ENCODE peak calls at places on chromosome 2, in five cellular contexts. A, Q, B, U and I are unnamed samples.

GRCh38 chr2:40219141-40219540 is 232.7 kb downstream of the SLC8A1 start:
- DNase-seq in A (no peak), Q (no peak), B (no peak), U (no peak), I (no peak)

GRCh38 chr2:103165836-103166235 is 404.0 kb downstream of the TMEM182 start:
- DNase-seq in A (no peak), Q (no peak), B (no peak), U (no peak), I (no peak)

GRCh38 chr2:101030866-101031554 is 28.9 kb downstream of the RPL31 start:
- DNase-seq in A (no peak), Q (no peak), B (no peak), U (no peak), I (no peak)

GRCh38 chr2:69797836-69798465 is 31.5 kb upstream of the GMCL1 start:
- DNase-seq in A (no peak), Q (no peak), B (no peak), U (no peak), I (no peak)

GRCh38 chr2:53422979-53423378 is 344.6 kb upstream of the CHAC2 start:
- DNase-seq in A (peak; percentile 42), Q (peak; percentile 22), B (no peak), U (peak; percentile 43), I (no peak)

GRCh38 chr2:106948550-106948949 is 62.6 kb upstream of the ST6GAL2 start:
- DNase-seq in A (no peak), Q (no peak), B (no peak), U (no peak), I (no peak)

GRCh38 chr2:43142921-43143438 is 83.4 kb downstream of the ZFP36L2 start:
- DNase-seq in A (no peak), Q (no peak), B (no peak), U (no peak), I (no peak)

GRCh38 chr2:64554117-64554516 is 30.0 kb downstream of the AFTPH start:
- DNase-seq in A (no peak), Q (no peak), B (no peak), U (no peak), I (no peak)

GRCh38 chr2:65366595-65367125 is 65.7 kb downstream of the SPRED2 start:
- DNase-seq in A (peak; percentile 98), Q (no peak), B (no peak), U (no peak), I (no peak)

GRCh38 chr2:212227755-212228154 is 310.8 kb downstream of the ERBB4 start:
- DNase-seq in A (peak; percentile 92), Q (peak; percentile 56), B (peak; percentile 43), U (no peak), I (no peak)

GRCh38 chr2:100018312-100018711 is 124.1 kb downstream of the AFF3 start:
- DNase-seq in A (no peak), Q (no peak), B (no peak), U (no peak), I (no peak)

GRCh38 chr2:100016756-100017155 is 125.6 kb downstream of the AFF3 start:
- DNase-seq in A (no peak), Q (no peak), B (no peak), U (no peak), I (no peak)

GRCh38 chr2:100017633-100018032 is 124.8 kb downstream of the AFF3 start:
- DNase-seq in A (no peak), Q (no peak), B (no peak), U (no peak), I (no peak)

GRCh38 chr2:100019499-100019898 is 122.9 kb downstream of the AFF3 start:
- DNase-seq in A (no peak), Q (no peak), B (no peak), U (no peak), I (no peak)

DNA sequence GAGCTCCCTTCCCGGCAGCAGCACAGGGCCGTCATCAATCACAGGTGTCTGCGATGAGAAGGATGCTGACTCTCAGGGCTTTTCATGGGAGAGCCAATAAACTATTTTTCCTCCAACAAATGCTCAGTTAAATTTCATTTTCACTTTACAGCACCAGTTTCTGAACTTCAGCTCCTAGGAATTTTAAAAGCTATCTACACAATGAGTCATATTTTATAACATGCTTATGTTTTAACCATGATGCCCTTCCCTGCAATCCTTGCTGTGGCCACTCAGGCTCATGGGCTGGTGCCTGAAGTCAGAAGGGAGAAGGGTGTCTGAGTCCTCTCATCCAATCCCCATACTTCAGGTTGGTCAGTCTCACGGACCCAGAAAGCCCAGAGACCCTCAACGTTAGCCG is 123.6 kb downstream of the AFF3 start:
- DNase-seq in A (peak; percentile 66), Q (no peak), B (no peak), U (peak; percentile 36), I (no peak)
- H3K27ac ChIP-seq in A (no peak overlapping the region), Q (no peak overlapping the region), B (no peak overlapping the region), U (no peak overlapping the region), I (no peak overlapping the region)

GRCh38 chr2:178056345-178056744 is 16.2 kb downstream of the PDE11A start:
- DNase-seq in A (no peak), Q (no peak), B (no peak), U (no peak), I (no peak)
- H3K27me3 ChIP-seq in A (no peaks in the 10 kb centered on the region), Q (no peaks in the 10 kb centered on the region), B (no peaks in the 10 kb centered on the region), U (no peaks in the 10 kb centered on the region), I (no peaks in the 10 kb centered on the region)

GRCh38 chr2:4110273-4110672 is 406.9 kb downstream of the DCDC2C start:
- DNase-seq in A (no peak), Q (no peak), B (no peak), U (no peak), I (no peak)
- TF ChIP-seq CTCF in A (no peak), Q (no peak), B (no peak), U (no peak), I (peak; percentile 16)

DNA sequence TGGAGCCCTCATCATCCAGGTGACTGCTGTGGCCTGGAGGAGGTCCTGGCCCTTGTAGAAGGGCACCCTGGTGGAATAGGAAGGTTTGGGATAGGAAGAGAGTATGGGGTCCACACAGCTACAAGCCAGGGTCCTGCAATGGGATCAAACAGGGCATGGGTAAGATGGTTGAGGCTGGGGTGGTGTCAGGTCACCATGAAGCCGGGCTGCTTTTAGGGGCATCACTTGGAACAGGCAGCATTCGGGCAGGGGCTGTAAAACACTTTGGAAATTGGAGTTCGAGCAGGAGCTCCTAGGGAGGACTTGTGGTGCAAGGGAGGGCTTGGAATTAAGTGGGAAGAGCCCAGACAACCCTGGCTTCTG is 47.1 kb upstream of the PLB1 start:
- DNase-seq in A (no peak), Q (no peak), B (no peak), U (no peak), I (no peak)
- H3K27ac ChIP-seq in A (peak overlapping the region; percentile 73), Q (no peak overlapping the region), B (no peak overlapping the region), U (no peak overlapping the region), I (peak overlapping the region; percentile 41)

GRCh38 chr2:144511945-144512344 is 8.0 kb downstream of the ZEB2 start:
- DNase-seq in A (no peak), Q (no peak), B (no peak), U (no peak), I (no peak)
- H3K27me3 ChIP-seq in A (no peaks in the 10 kb centered on the region), Q (no peaks in the 10 kb centered on the region), B (no peaks in the 10 kb centered on the region), U (peaks cover 7% of the 10 kb centered on the region), I (peaks cover 6% of the 10 kb centered on the region)

DNA sequence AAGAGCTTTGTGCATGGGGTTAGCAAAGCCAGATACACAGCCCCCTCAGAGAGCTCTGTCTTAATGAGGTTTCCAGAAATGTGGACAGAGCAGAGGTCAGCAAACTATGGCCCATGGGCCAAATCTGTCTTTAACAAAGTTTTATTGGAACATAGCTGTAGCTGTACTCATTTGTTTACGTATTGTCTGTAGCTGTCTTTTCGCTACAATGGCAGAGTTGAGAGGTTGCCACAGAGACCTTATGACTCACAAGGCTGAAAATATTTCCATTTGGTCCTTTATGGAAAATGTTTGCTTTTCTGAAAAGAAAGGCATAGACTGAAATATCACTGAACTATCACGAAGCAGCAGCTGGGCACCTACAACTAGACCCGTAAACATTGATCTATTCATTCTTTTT is 841.8 kb downstream of the SLC4A3 start:
- DNase-seq in A (peak; percentile 57), Q (no peak), B (no peak), U (no peak), I (no peak)
- TF ChIP-seq CTCF in A (no peak), Q (no peak), B (no peak), U (no peak), I (no peak)

GRCh38 chr2:49643149-49643548 is 488.8 kb upstream of the FSHR start:
- DNase-seq in A (no peak), Q (no peak), B (no peak), U (no peak), I (no peak)

GRCh38 chr2:49640630-49641029 is 486.3 kb upstream of the FSHR start:
- DNase-seq in A (no peak), Q (no peak), B (no peak), U (no peak), I (no peak)
- H3K27ac ChIP-seq in A (no peak overlapping the region), Q (no peak overlapping the region), B (no peak overlapping the region), U (no peak overlapping the region), I (no peak overlapping the region)

GRCh38 chr2:136205615-136206014 is 87.7 kb upstream of the CXCR4 start:
- DNase-seq in A (no peak), Q (no peak), B (peak; percentile 37), U (no peak), I (no peak)
- H3K27me3 ChIP-seq in A (no peaks in the 10 kb centered on the region), Q (no peaks in the 10 kb centered on the region), B (no peaks in the 10 kb centered on the region), U (no peaks in the 10 kb centered on the region), I (no peaks in the 10 kb centered on the region)

DNA sequence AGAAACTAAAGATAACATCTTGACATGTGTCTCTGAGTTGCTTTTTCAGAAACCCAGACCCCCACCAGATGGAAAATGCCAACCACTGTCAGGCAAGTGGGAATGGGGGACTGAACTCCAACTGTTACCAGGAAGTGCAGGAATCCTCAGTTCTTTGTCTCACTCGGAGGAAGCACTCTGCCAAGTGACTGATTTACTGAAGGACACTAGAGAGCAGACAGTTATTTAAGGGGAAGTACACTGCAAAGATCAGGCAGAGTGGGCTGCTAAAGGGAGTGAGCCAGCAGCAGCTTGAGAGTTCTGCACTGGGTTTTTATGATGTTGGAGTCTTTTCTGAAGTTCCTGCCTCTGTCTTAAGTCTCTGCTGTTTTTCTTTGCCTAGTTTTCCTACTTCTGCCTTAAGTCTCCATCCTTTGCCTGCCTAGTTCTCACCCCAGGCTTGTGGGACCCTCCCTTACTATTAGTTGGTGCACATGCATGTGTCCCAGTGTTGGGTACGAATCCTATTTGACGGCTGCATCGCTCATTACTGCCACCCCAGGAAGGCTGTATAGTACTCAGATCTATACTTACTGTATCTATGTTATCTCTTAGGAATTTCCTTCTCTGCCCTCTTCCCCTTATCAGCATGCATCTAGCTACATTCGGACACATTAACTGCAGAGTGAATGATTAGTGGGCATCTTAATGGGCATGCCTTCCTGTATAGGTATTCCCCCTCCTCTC is 97.1 kb downstream of the TEX51 start:
- DNase-seq in A (no peak), Q (no peak), B (no peak), U (no peak), I (no peak)
- TF ChIP-seq CTCF in A (peak; percentile 24), Q (no peak), B (no peak), U (no peak), I (no peak)

DNA sequence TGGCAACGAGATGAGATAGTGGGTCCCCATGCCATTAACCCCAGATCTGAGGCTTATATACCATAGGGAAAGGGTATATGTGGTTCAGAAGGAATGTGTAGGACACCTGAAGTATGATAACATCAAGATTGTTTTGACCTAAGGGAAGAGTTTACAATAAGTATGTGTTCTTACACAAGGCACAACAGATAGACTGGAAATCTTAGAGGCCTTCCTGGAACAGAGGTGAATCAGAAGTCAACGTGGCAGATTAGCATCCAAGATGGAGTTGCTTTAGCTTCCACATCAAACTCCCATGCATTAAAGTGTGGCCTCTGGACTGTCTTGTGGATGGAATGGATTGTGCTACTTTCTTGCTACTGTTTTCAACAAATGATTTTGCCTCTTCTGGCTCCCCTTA is 116.6 kb upstream of the NT5C1B start:
- DNase-seq in A (no peak), Q (no peak), B (no peak), U (no peak), I (no peak)
- H3K27ac ChIP-seq in A (no peak overlapping the region), Q (no peak overlapping the region), B (no peak overlapping the region), U (no peak overlapping the region), I (no peak overlapping the region)